ENCODE peak calls at places on chromosomes 2 and 18, in eight cellular contexts. One of them, this sample, is unnamed.

GRCh38 chr18:74564012-74564411 is 29.7 kb downstream of the CNDP1 start:
- DNase-seq in T-helper 9 cell: no peak
- DNase-seq in CD8-positive, alpha-beta T cell: no peak
- DNase-seq in pancreas: no peak
- DNase-seq in PC-3: no peak
- DNase-seq in fibroblast of lung: no peak
- DNase-seq in activated T-helper 1 cell treated with anti-CD3 and anti-CD28 coated beads, Interleukin-2, amount 50 U/mL, for 16 hours: no peak
- DNase-seq in choroid plexus epithelial cell: no peak
- DNase-seq in this sample: no peak

GRCh38 chr2:121723316-121723715 is 13.4 kb downstream of the NIFK start:
- DNase-seq in T-helper 9 cell: no peak
- DNase-seq in CD8-positive, alpha-beta T cell: no peak
- DNase-seq in pancreas: no peak
- DNase-seq in PC-3: no peak
- DNase-seq in fibroblast of lung: no peak
- DNase-seq in activated T-helper 1 cell treated with anti-CD3 and anti-CD28 coated beads, Interleukin-2, amount 50 U/mL, for 16 hours: no peak
- DNase-seq in choroid plexus epithelial cell: no peak
- DNase-seq in this sample: no peak

GRCh38 chr2:100285691-100286090 is 36.6 kb downstream of the LONRF2 start:
- DNase-seq in T-helper 9 cell: no peak
- DNase-seq in CD8-positive, alpha-beta T cell: no peak
- DNase-seq in pancreas: no peak
- DNase-seq in PC-3: peak; percentile 47
- DNase-seq in fibroblast of lung: peak; percentile 93
- DNase-seq in activated T-helper 1 cell treated with anti-CD3 and anti-CD28 coated beads, Interleukin-2, amount 50 U/mL, for 16 hours: no peak
- DNase-seq in choroid plexus epithelial cell: peak; percentile 47
- DNase-seq in this sample: no peak

GRCh38 chr2:151793123-151793522 is 35.1 kb downstream of the ARL5A start:
- DNase-seq in T-helper 9 cell: no peak
- DNase-seq in CD8-positive, alpha-beta T cell: no peak
- DNase-seq in pancreas: no peak
- DNase-seq in PC-3: no peak
- DNase-seq in fibroblast of lung: no peak
- DNase-seq in activated T-helper 1 cell treated with anti-CD3 and anti-CD28 coated beads, Interleukin-2, amount 50 U/mL, for 16 hours: no peak
- DNase-seq in choroid plexus epithelial cell: no peak
- DNase-seq in this sample: no peak

GRCh38 chr2:10408649-10409579 is 39.2 kb downstream of the ODC1 start:
- DNase-seq in T-helper 9 cell: peak; percentile 72
- DNase-seq in CD8-positive, alpha-beta T cell: peak; percentile 83
- DNase-seq in pancreas: peak; percentile 94
- DNase-seq in PC-3: peak; percentile 92
- DNase-seq in fibroblast of lung: peak; percentile 59
- DNase-seq in activated T-helper 1 cell treated with anti-CD3 and anti-CD28 coated beads, Interleukin-2, amount 50 U/mL, for 16 hours: peak; percentile 73
- DNase-seq in choroid plexus epithelial cell: peak; percentile 80
- DNase-seq in this sample: peak; percentile 75

GRCh38 chr2:42135381-42136312 is 33.5 kb upstream of the EML4 start:
- DNase-seq in T-helper 9 cell: no peak
- DNase-seq in CD8-positive, alpha-beta T cell: no peak
- DNase-seq in pancreas: no peak
- DNase-seq in PC-3: no peak
- DNase-seq in fibroblast of lung: no peak
- DNase-seq in activated T-helper 1 cell treated with anti-CD3 and anti-CD28 coated beads, Interleukin-2, amount 50 U/mL, for 16 hours: no peak
- DNase-seq in choroid plexus epithelial cell: no peak
- DNase-seq in this sample: no peak

GRCh38 chr2:200913654-200914053 is 24.5 kb downstream of the NIF3L1 start:
- DNase-seq in T-helper 9 cell: no peak
- DNase-seq in CD8-positive, alpha-beta T cell: no peak
- DNase-seq in pancreas: no peak
- DNase-seq in PC-3: peak; percentile 43
- DNase-seq in fibroblast of lung: peak; percentile 75
- DNase-seq in activated T-helper 1 cell treated with anti-CD3 and anti-CD28 coated beads, Interleukin-2, amount 50 U/mL, for 16 hours: no peak
- DNase-seq in choroid plexus epithelial cell: peak; percentile 77
- DNase-seq in this sample: no peak

GRCh38 chr18:59918320-59918755 is 18.5 kb downstream of the PMAIP1 start:
- DNase-seq in T-helper 9 cell: no peak
- DNase-seq in CD8-positive, alpha-beta T cell: no peak
- DNase-seq in pancreas: no peak
- DNase-seq in PC-3: peak; percentile 91
- DNase-seq in fibroblast of lung: peak; percentile 92
- DNase-seq in activated T-helper 1 cell treated with anti-CD3 and anti-CD28 coated beads, Interleukin-2, amount 50 U/mL, for 16 hours: no peak
- DNase-seq in choroid plexus epithelial cell: no peak
- DNase-seq in this sample: no peak

GRCh38 chr2:169229590-169229989 is 132.7 kb downstream of the LRP2 start:
- DNase-seq in T-helper 9 cell: no peak
- DNase-seq in CD8-positive, alpha-beta T cell: no peak
- DNase-seq in pancreas: no peak
- DNase-seq in PC-3: no peak
- DNase-seq in fibroblast of lung: no peak
- DNase-seq in activated T-helper 1 cell treated with anti-CD3 and anti-CD28 coated beads, Interleukin-2, amount 50 U/mL, for 16 hours: no peak
- DNase-seq in choroid plexus epithelial cell: no peak
- DNase-seq in this sample: no peak

GRCh38 chr2:85435986-85436835 is 17.7 kb downstream of the SH2D6 start:
- DNase-seq in T-helper 9 cell: no peak
- DNase-seq in CD8-positive, alpha-beta T cell: no peak
- DNase-seq in pancreas: peak; percentile 72
- DNase-seq in PC-3: no peak
- DNase-seq in fibroblast of lung: no peak
- DNase-seq in activated T-helper 1 cell treated with anti-CD3 and anti-CD28 coated beads, Interleukin-2, amount 50 U/mL, for 16 hours: no peak
- DNase-seq in choroid plexus epithelial cell: no peak
- DNase-seq in this sample: no peak

GRCh38 chr2:79389475-79389874 is 123.4 kb upstream of the CTNNA2 start:
- DNase-seq in T-helper 9 cell: no peak
- DNase-seq in CD8-positive, alpha-beta T cell: no peak
- DNase-seq in pancreas: no peak
- DNase-seq in PC-3: no peak
- DNase-seq in fibroblast of lung: peak; percentile 6
- DNase-seq in activated T-helper 1 cell treated with anti-CD3 and anti-CD28 coated beads, Interleukin-2, amount 50 U/mL, for 16 hours: no peak
- DNase-seq in choroid plexus epithelial cell: no peak
- DNase-seq in this sample: no peak

GRCh38 chr2:43324589-43325447 is 98.4 kb upstream of the ZFP36L2 start:
- DNase-seq in T-helper 9 cell: no peak
- DNase-seq in CD8-positive, alpha-beta T cell: no peak
- DNase-seq in pancreas: no peak
- DNase-seq in PC-3: no peak
- DNase-seq in fibroblast of lung: peak; percentile 42
- DNase-seq in activated T-helper 1 cell treated with anti-CD3 and anti-CD28 coated beads, Interleukin-2, amount 50 U/mL, for 16 hours: no peak
- DNase-seq in choroid plexus epithelial cell: no peak
- DNase-seq in this sample: no peak

GRCh38 chr2:100936972-100937542 is 65.0 kb upstream of the RPL31 start:
- DNase-seq in T-helper 9 cell: no peak
- DNase-seq in CD8-positive, alpha-beta T cell: no peak
- DNase-seq in pancreas: no peak
- DNase-seq in PC-3: no peak
- DNase-seq in fibroblast of lung: no peak
- DNase-seq in activated T-helper 1 cell treated with anti-CD3 and anti-CD28 coated beads, Interleukin-2, amount 50 U/mL, for 16 hours: no peak
- DNase-seq in choroid plexus epithelial cell: no peak
- DNase-seq in this sample: no peak

GRCh38 chr2:70995227-70995729 is 605 bp upstream of the TEX261 start:
- DNase-seq in T-helper 9 cell: peak; percentile 41
- DNase-seq in CD8-positive, alpha-beta T cell: peak; percentile 56
- DNase-seq in pancreas: no peak
- DNase-seq in PC-3: peak; percentile 69
- DNase-seq in fibroblast of lung: peak; percentile 31
- DNase-seq in activated T-helper 1 cell treated with anti-CD3 and anti-CD28 coated beads, Interleukin-2, amount 50 U/mL, for 16 hours: peak; percentile 21
- DNase-seq in choroid plexus epithelial cell: peak; percentile 41
- DNase-seq in this sample: peak; percentile 44

GRCh38 chr18:24064701-24065100 is 50.1 kb downstream of the TTC39C start:
- DNase-seq in T-helper 9 cell: no peak
- DNase-seq in CD8-positive, alpha-beta T cell: no peak
- DNase-seq in pancreas: no peak
- DNase-seq in PC-3: peak; percentile 22
- DNase-seq in fibroblast of lung: no peak
- DNase-seq in activated T-helper 1 cell treated with anti-CD3 and anti-CD28 coated beads, Interleukin-2, amount 50 U/mL, for 16 hours: no peak
- DNase-seq in choroid plexus epithelial cell: no peak
- DNase-seq in this sample: no peak

GRCh38 chr2:43519711-43520221 is 76.1 kb downstream of the THADA start:
- DNase-seq in T-helper 9 cell: no peak
- DNase-seq in CD8-positive, alpha-beta T cell: no peak
- DNase-seq in pancreas: no peak
- DNase-seq in PC-3: peak; percentile 54
- DNase-seq in fibroblast of lung: peak; percentile 99
- DNase-seq in activated T-helper 1 cell treated with anti-CD3 and anti-CD28 coated beads, Interleukin-2, amount 50 U/mL, for 16 hours: no peak
- DNase-seq in choroid plexus epithelial cell: peak; percentile 95
- DNase-seq in this sample: no peak

This sample was measured in T-helper 2 cell.